ENCODE peak calls at places on chromosomes 11 and 22, in ten cellular contexts. F is activated CD8-positive, alpha-beta memory T cell treated with anti-CD3 and anti-CD28 coated beads, Interleukin-2, amount 50 U/mL, for 48 hours; K is C1 segment of cervical spinal cord; R is activated naive CD4-positive, alpha-beta T cell; H is uterus; P is pulmonary artery endothelial cell; J is HFF-Myc; G is AG09309; Y is pancreas; U is GM18507. M is an unnamed sample.

GRCh38 chr22:47032091-47032943 is 269.9 kb downstream of the TBC1D22A start:
- DNase-seq in F (no peak), U (no peak), J (no peak), K (no peak), H (no peak), Y (peak), G (no peak), P (no peak), R (no peak), M (no peak)

GRCh38 chr11:96161271-96162089 is 181.5 kb downstream of the MAML2 start:
- DNase-seq in G (no peak), U (no peak), K (no peak), F (no peak), R (no peak), Y (no peak), H (no peak), P (no peak), J (no peak), M (no peak)

GRCh38 chr22:27433585-27434190 is 367.9 kb downstream of the MN1 start:
- DNase-seq in U (no peak), K (no peak), J (no peak), P (no peak), F (no peak), H (no peak), G (no peak), R (no peak), Y (peak), M (no peak)

GRCh38 chr11:119726150-119726553 is 2.8 kb downstream of the NECTIN1 start:
- DNase-seq in U (no peak), J (no peak), P (no peak), R (no peak), Y (peak), F (no peak), K (no peak), G (no peak), H (no peak), M (no peak)

GRCh38 chr22:42299586-42300285 is 29.3 kb upstream of the TCF20 start:
- DNase-seq in K (no peak), G (no peak), Y (no peak), F (no peak), J (no peak), H (no peak), R (no peak), U (peak), P (no peak), M (no peak)

GRCh38 chr11:43738600-43739409 is 58.3 kb downstream of the HSD17B12 start:
- DNase-seq in F (no peak), U (no peak), R (no peak), G (peak), K (no peak), H (no peak), J (peak), P (no peak), Y (peak), M (no peak)

GRCh38 chr11:61956191-61957027 is 6.3 kb downstream of the BEST1 start:
- DNase-seq in Y (peak), G (no peak), F (no peak), J (no peak), R (no peak), H (peak), U (no peak), K (no peak), P (no peak), M (peak)

GRCh38 chr11:120589376-120589775 is 77.8 kb downstream of the GRIK4 start:
- DNase-seq in H (no peak), R (no peak), P (no peak), G (no peak), Y (no peak), F (no peak), U (no peak), K (no peak), J (no peak), M (no peak)

GRCh38 chr22:42180349-42180842 is 49.8 kb upstream of the CYP2D6 start:
- DNase-seq in Y (no peak), G (no peak), P (no peak), F (no peak), H (peak), R (no peak), K (no peak), U (no peak), J (no peak), M (no peak)

GRCh38 chr11:125425601-125426000 is 70.5 kb downstream of the FEZ1 start:
- DNase-seq in F (no peak), P (no peak), R (no peak), Y (no peak), J (no peak), G (no peak), K (no peak), H (peak), U (no peak), M (no peak)

GRCh38 chr11:10456519-10456918 is 1.5 kb downstream of the AMPD3 start:
- DNase-seq in Y (no peak), K (no peak), H (no peak), F (peak), U (no peak), P (no peak), G (no peak), R (no peak), J (no peak), M (no peak)

GRCh38 chr11:32172771-32173170 is 81.9 kb downstream of the RCN1 start:
- DNase-seq in F (no peak), R (no peak), U (no peak), Y (no peak), H (no peak), G (no peak), P (no peak), J (no peak), K (peak), M (no peak)

GRCh38 chr11:118216621-118217526 is 7.9 kb downstream of the JAML start:
- DNase-seq in Y (no peak), F (no peak), K (no peak), P (no peak), J (no peak), U (no peak), H (no peak), R (no peak), G (no peak), M (no peak)

GRCh38 chr11:72781063-72781312 is 12.9 kb downstream of the STARD10 start:
- DNase-seq in Y (peak), R (no peak), P (no peak), J (no peak), G (no peak), H (no peak), F (no peak), U (no peak), K (no peak), M (no peak)

GRCh38 chr11:11318961-11319360 is 34.1 kb downstream of the CSNK2A3 start:
- DNase-seq in G (no peak), P (no peak), Y (no peak), U (no peak), R (no peak), J (no peak), H (no peak), K (no peak), F (no peak), M (no peak)

GRCh38 chr11:132605794-132606570 is 926.3 kb downstream of the OPCML start:
- DNase-seq in F (no peak), J (no peak), H (no peak), G (no peak), R (no peak), P (no peak), Y (no peak), U (no peak), K (no peak), M (no peak)

M was measured in osteocyte.